ENCODE peak calls at places on chromosomes 2 and 18, in six cellular contexts. U, K, O, F, H and N are unnamed samples.

GRCh38 chr2:165462433-165462832 is 7.1 kb upstream of the CSRNP3 start:
- DNase-seq in U (peak), O (no peak), F (no peak), K (no peak), H (no peak), N (no peak)

GRCh38 chr2:1501196-1501851 is 88.1 kb downstream of the TPO start:
- DNase-seq in O (no peak), K (no peak), H (no peak), U (no peak), F (no peak), N (no peak)

GRCh38 chr18:45805551-45805950 is 19.9 kb upstream of the SIGLEC15 start:
- DNase-seq in F (no peak), H (no peak), O (no peak), K (no peak), U (no peak), N (no peak)

GRCh38 chr2:111032721-111033532 is 87.8 kb upstream of the BCL2L11 start:
- DNase-seq in O (no peak), K (no peak), F (peak), U (no peak), H (no peak), N (no peak)

GRCh38 chr2:168146892-168147810 is 100.2 kb downstream of the STK39 start:
- DNase-seq in H (no peak), F (no peak), K (no peak), U (no peak), O (no peak), N (no peak)

GRCh38 chr2:233129351-233129978 is 69.3 kb downstream of the INPP5D start:
- DNase-seq in H (no peak), U (no peak), O (no peak), F (no peak), K (no peak), N (no peak)

GRCh38 chr2:221106241-221106640 is 465.9 kb downstream of the EPHA4 start:
- DNase-seq in U (no peak), K (no peak), O (no peak), F (no peak), H (no peak), N (no peak)

GRCh38 chr18:39990540-39990939 is 1964.5 kb upstream of the PIK3C3 start:
- DNase-seq in U (no peak), F (no peak), O (no peak), H (no peak), K (no peak), N (no peak)

GRCh38 chr18:57915848-57916596 is 112.9 kb upstream of the ATP8B1 start:
- DNase-seq in U (peak), K (no peak), H (peak), O (no peak), F (no peak), N (no peak)

GRCh38 chr2:47128705-47129104 is 26.4 kb downstream of the STPG4 start:
- DNase-seq in H (no peak), F (no peak), U (no peak), O (no peak), K (no peak), N (no peak)

GRCh38 chr2:48589170-48589767 is 28.4 kb upstream of the GTF2A1L start:
- DNase-seq in H (no peak), U (peak), O (no peak), K (no peak), F (peak), N (no peak)

GRCh38 chr2:38174646-38175096 is 98.7 kb upstream of the CYP1B1 start:
- DNase-seq in K (no peak), H (no peak), U (no peak), O (no peak), F (no peak), N (no peak)

GRCh38 chr18:9570255-9570654 is 44.1 kb downstream of the PPP4R1 start:
- DNase-seq in U (no peak), K (no peak), F (no peak), H (no peak), O (no peak), N (no peak)

GRCh38 chr2:196453613-196454047 is 185.9 kb upstream of the CCDC150 start:
- DNase-seq in O (peak), F (peak), H (no peak), K (no peak), U (peak), N (peak)

GRCh38 chr18:56560992-56561391 is 77.4 kb downstream of the TXNL1 start:
- DNase-seq in K (no peak), O (no peak), F (no peak), H (no peak), U (no peak), N (no peak)

GRCh38 chr2:126059379-126059778 is 596.6 kb upstream of the GYPC start:
- DNase-seq in K (no peak), F (no peak), U (no peak), H (no peak), O (no peak), N (no peak)

GRCh38 chr2:61853848-61854434 is at the start of gene FAM161A:
- DNase-seq in F (peak), H (peak), U (peak), O (peak), K (peak), N (peak)

GRCh38 chr18:9048808-9049494 is 53.5 kb upstream of the NDUFV2 start:
- DNase-seq in F (no peak), U (no peak), K (no peak), H (no peak), O (no peak), N (no peak)

GRCh38 chr2:115678129-115678528 is 1235.7 kb downstream of the DPP10 start:
- DNase-seq in K (no peak), H (no peak), O (no peak), F (no peak), U (no peak), N (no peak)

GRCh38 chr2:15048000-15048399 is 415.5 kb downstream of the LRATD1 start:
- DNase-seq in U (no peak), O (no peak), K (no peak), H (no peak), F (no peak), N (no peak)

GRCh38 chr2:185567196-185567595 is 171.4 kb upstream of the FSIP2 start:
- DNase-seq in H (no peak), F (no peak), O (no peak), U (no peak), K (no peak), N (no peak)

GRCh38 chr2:53593891-53594585 is 173.6 kb upstream of the CHAC2 start:
- DNase-seq in H (no peak), O (no peak), K (no peak), F (no peak), U (peak), N (no peak)

GRCh38 chr2:171655584-171655983 is 31.7 kb upstream of the DYNC1I2 start:
- DNase-seq in F (no peak), O (peak), U (no peak), K (no peak), H (no peak), N (no peak)

GRCh38 chr18:31983976-31984375 is 34.6 kb upstream of the RNF125 start:
- DNase-seq in K (no peak), O (no peak), H (no peak), F (no peak), U (no peak), N (no peak)

GRCh38 chr2:70986499-70987189 is 8.0 kb downstream of the TEX261 start:
- DNase-seq in U (no peak), H (no peak), O (no peak), K (no peak), F (no peak), N (no peak)

GRCh38 chr2:151264157-151264835 is 2.6 kb upstream of the RBM43 start:
- DNase-seq in U (no peak), K (no peak), F (no peak), O (no peak), H (no peak), N (no peak)

GRCh38 chr2:119476301-119477117 is 44.9 kb downstream of the TMEM37 start:
- DNase-seq in U (peak), K (no peak), F (peak), H (peak), O (peak), N (no peak)

GRCh38 chr18:50172367-50172766 is 22.6 kb downstream of the MYO5B start:
- DNase-seq in U (no peak), H (no peak), K (no peak), O (no peak), F (no peak), N (no peak)

GRCh38 chr2:52336951-52337350 is 1305.0 kb upstream of the NRXN1 start:
- DNase-seq in O (no peak), U (no peak), K (no peak), F (no peak), H (no peak), N (no peak)

GRCh38 chr2:160920061-160920460 is 240.2 kb upstream of the TANK start:
- DNase-seq in H (no peak), K (no peak), O (no peak), F (no peak), U (no peak), N (no peak)

GRCh38 chr2:23526114-23526513 is 141.1 kb downstream of the KLHL29 start:
- DNase-seq in O (no peak), F (no peak), K (no peak), U (no peak), H (no peak), N (no peak)

GRCh38 chr18:76522551-76522950 is 27.5 kb upstream of the ZNF516 start:
- DNase-seq in K (no peak), U (no peak), O (no peak), F (no peak), H (no peak), N (no peak)

GRCh38 chr18:657311-657997 is at the start of gene TYMS:
- DNase-seq in F (peak), K (no peak), U (peak), H (peak), O (no peak), N (peak)

GRCh38 chr2:237720444-237720843 is 78.1 kb upstream of the RBM44 start:
- DNase-seq in O (no peak), H (no peak), F (no peak), K (no peak), U (no peak), N (no peak)

GRCh38 chr2:96913398-96914202 is 43.7 kb upstream of the SEMA4C start:
- DNase-seq in O (no peak), K (peak), H (no peak), U (no peak), F (no peak), N (no peak)

GRCh38 chr2:84373391-84373790 is 85.7 kb downstream of the SUCLG1 start:
- DNase-seq in O (no peak), H (no peak), F (no peak), U (no peak), K (no peak), N (no peak)

GRCh38 chr18:8508320-8508719 is 100.9 kb upstream of the RAB12 start:
- DNase-seq in H (no peak), K (no peak), U (no peak), F (no peak), O (no peak), N (no peak)